ENCODE peak calls at places on chromosomes 11 and 22, in five cellular contexts. B, O, I, Z and W are unnamed samples. For H3K4me1, H3K36me3 and H3K9me3, the result is how much of the 10 kb centered on the place peaks cover.

GRCh38 chr11:63837719-63838118 is 1.2 kb upstream of the MARK2 start:
- DNase-seq in B (no peak), I (no peak), O (no peak), Z (peak), W (peak)

GRCh38 chr11:129785383-129786111 is 30.1 kb upstream of the TMEM45B start:
- DNase-seq in I (peak), B (no peak), O (peak), Z (no peak), W (no peak)

GRCh38 chr11:75667268-75667830 is 1.5 kb downstream of the MAP6 start:
- DNase-seq in B (no peak), Z (no peak), I (no peak), O (no peak), W (no peak)

GRCh38 chr11:58742140-58742539 is 10.4 kb upstream of the GLYAT start:
- DNase-seq in B (no peak), O (no peak), Z (no peak), I (no peak), W (no peak)

GRCh38 chr22:22403771-22404170 is 104.8 kb downstream of the ZNF280B start:
- DNase-seq in B (no peak), Z (no peak), I (no peak), O (no peak), W (no peak)

GRCh38 chr11:117071344-117071787 is 26.9 kb downstream of the SIK3 start:
- DNase-seq in I (no peak), O (peak), B (no peak), Z (no peak), W (peak)

GRCh38 chr11:72630104-72630852 is 43.9 kb downstream of the PDE2A start:
- DNase-seq in I (no peak), B (no peak), O (no peak), Z (no peak), W (no peak)

GRCh38 chr11:27613670-27613950 is 86.6 kb downstream of the BDNF start:
- DNase-seq in O (peak), Z (no peak), B (no peak), I (peak), W (no peak)

GRCh38 chr11:123479048-123479837 is 49.2 kb downstream of the GRAMD1B start:
- DNase-seq in Z (no peak), B (no peak), I (no peak), O (no peak), W (no peak)

GRCh38 chr11:13378316-13378715 is 84.7 kb downstream of the BTBD10 start:
- DNase-seq in I (no peak), Z (no peak), B (no peak), O (no peak), W (no peak)

GRCh38 chr11:12103411-12104225 is 6.8 kb upstream of the MICAL2 start:
- DNase-seq in I (no peak), Z (no peak), B (no peak), O (no peak), W (no peak)

GRCh38 chr11:124538019-124538418 is 5.4 kb downstream of the OR8B12 start:
- DNase-seq in I (peak), B (no peak), Z (no peak), O (peak), W (no peak)

GRCh38 chr22:30196141-30196866 is 50.3 kb downstream of the LIF start:
- DNase-seq in Z (peak), I (peak), B (peak), O (peak), W (peak)

GRCh38 chr11:75270896-75271415 is 30.4 kb downstream of the TPBGL start:
- DNase-seq in O (peak), B (peak), Z (no peak), I (peak), W (no peak)

GRCh38 chr11:71990721-71991120 is 8.0 kb upstream of the IL18BP start:
- DNase-seq in I (no peak), B (no peak), Z (no peak), O (no peak), W (no peak)

GRCh38 chr11:1782831-1783724 is 19.4 kb upstream of the CTSD start:
- DNase-seq in B (no peak), O (peak), I (peak), Z (no peak), W (no peak)

GRCh38 chr11:41522899-41523672 is 63.6 kb upstream of the LRRC4C start:
- DNase-seq in O (no peak), B (no peak), Z (no peak), I (no peak), W (no peak)

GRCh38 chr11:114044042-114044871 is 15.3 kb upstream of the ZBTB16 start:
- DNase-seq in O (peak), B (no peak), I (no peak), Z (no peak), W (peak)

GRCh38 chr11:45900916-45901617 is 6.0 kb downstream of the FREY1 start:
- DNase-seq in I (no peak), Z (peak), B (no peak), O (no peak), W (no peak)

GRCh38 chr22:48659393-48659792 is 1168.3 kb downstream of the BRD1 start:
- DNase-seq in O (no peak), B (no peak), I (no peak), Z (no peak), W (no peak)

GRCh38 chr11:57514538-57515331 is 767 bp downstream of the SLC43A1 start:
- DNase-seq in I (peak), B (no peak), Z (peak), O (peak), W (peak)

GRCh38 chr11:26025680-26026079 is 306.2 kb upstream of the ANO3 start:
- DNase-seq in B (no peak), I (peak), Z (no peak), O (peak), W (no peak)

GRCh38 chr11:134032501-134033091 is 36.3 kb upstream of the JAM3 start:
- DNase-seq in Z (no peak), O (no peak), B (no peak), I (no peak), W (peak)

GRCh38 chr11:67468056-67468455 is 995 bp downstream of the TMEM134 start:
- DNase-seq in Z (no peak), B (no peak), O (no peak), I (no peak), W (peak)

DNA sequence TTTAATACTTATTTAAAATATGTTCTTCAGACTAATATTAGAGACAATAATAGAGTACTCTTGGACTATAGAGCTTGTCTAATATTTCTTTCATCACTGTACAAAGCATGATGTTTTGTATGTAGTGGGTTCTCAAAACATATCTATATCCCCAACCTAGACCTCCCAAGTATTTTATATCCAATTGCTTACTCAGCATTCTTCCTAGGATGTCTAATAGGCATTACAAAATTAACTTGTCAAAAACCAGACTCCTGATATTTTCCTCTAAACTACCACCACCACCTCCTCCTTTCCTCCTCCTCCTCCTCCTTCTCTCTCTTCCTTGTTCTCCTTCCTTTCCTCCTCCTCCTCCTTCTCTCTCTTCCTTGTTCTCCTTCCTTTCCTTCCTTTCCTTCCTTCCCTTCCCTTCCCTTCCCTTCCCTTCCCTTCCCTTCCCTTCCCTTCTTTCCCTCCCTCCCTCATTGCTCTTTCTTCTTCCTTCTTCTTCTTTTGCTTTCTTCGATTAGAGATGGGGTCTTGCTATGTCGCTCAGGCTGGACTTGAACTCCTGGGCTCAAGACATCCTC is 21.3 kb downstream of the BCO2 start:
- DNase-seq in Z (no peak), I (no peak), B (no peak), O (no peak), W (no peak)
- H3K4me1 ChIP-seq in Z (under half), I (under half), B (under half), O (under half), W (under half)

GRCh38 chr11:762421-763072 is 14.7 kb downstream of the GATD1 start:
- DNase-seq in I (peak), Z (peak), O (peak), B (peak), W (peak)
- H3K36me3 ChIP-seq in I (half or more), Z (under half), O (under half), B (under half), W (under half)

GRCh38 chr22:47388331-47388730 is 625.9 kb downstream of the TBC1D22A start:
- DNase-seq in I (no peak), B (no peak), O (no peak), Z (no peak), W (no peak)

GRCh38 chr22:47388778-47389177 is 626.3 kb downstream of the TBC1D22A start:
- DNase-seq in B (no peak), Z (peak), O (no peak), I (no peak), W (no peak)

GRCh38 chr22:47389201-47389600 is 626.8 kb downstream of the TBC1D22A start:
- DNase-seq in Z (no peak), B (no peak), O (no peak), I (no peak), W (no peak)

GRCh38 chr22:47384977-47385376 is 622.5 kb downstream of the TBC1D22A start:
- DNase-seq in Z (peak), B (no peak), O (no peak), I (no peak), W (no peak)

DNA sequence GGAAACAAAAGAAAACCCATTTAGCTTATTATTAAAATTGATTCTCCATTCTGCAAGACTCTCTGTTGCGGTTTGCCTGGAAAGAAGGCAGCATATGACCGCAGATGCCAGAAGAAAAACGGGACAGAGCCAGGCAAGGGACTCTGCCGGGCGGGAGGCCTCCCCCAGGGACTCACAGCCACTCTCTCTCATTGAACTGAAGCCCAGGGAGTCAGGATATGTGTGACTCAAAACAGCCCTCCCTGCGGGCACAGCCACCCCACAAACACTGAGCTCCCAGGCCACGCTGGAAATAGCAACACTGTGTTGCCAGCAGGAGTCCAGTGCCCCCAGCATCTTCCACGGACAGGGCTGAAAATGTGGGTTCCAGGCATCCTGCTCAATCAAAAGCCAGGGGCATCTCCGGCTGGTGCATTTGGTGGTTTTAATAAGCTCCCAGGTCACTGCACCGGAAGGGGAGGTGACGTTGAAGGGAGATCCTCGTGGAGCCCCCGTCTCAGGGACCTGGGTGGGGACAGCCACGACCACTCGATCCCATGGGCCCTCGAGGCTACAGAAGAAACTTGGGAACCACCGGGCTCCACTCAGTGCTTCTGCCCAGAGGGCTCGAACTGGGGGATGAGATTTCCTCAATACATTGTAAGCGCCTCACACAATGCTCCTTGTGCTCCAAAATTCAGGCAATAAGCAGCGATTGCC is 624.5 kb downstream of the TBC1D22A start:
- DNase-seq in I (no peak), O (no peak), Z (peak), B (no peak), W (no peak)
- H3K9me3 ChIP-seq in I (under half), O (under half), Z (under half), B (under half), W (under half)

DNA sequence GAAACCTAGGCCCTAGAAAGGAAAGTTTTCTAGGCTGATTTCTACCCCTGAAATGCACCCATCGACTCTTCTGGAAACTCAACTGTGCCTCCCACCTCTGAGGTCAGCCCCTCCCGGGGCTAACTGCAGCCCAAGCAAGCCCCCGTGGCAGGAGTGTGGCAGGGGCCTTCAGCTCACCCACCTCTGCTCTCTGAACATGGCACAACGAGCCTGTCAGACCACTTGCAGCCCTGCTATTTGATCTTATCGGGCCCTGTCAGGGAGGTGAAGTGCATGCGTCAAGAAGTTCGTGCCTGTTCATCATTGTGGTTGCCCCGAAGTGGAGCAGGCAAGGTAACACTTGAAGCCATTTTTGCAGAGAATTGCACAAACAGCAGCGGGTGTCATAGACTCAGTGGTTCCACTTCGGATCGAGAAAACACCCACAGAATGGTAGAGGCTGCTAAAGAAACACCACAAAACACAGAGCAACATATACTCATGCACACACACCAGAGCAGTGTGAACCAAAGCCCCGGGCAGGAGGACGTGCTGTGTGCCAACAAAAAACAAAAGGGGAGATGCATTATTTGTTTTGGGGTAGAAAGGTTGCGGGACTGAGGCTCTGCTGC is 262.7 kb downstream of the ETS1 start:
- DNase-seq in O (no peak), B (no peak), Z (no peak), I (no peak), W (peak)
- H3K4me1 ChIP-seq in O (under half), B (under half), Z (under half), I (under half), W (under half)

DNA sequence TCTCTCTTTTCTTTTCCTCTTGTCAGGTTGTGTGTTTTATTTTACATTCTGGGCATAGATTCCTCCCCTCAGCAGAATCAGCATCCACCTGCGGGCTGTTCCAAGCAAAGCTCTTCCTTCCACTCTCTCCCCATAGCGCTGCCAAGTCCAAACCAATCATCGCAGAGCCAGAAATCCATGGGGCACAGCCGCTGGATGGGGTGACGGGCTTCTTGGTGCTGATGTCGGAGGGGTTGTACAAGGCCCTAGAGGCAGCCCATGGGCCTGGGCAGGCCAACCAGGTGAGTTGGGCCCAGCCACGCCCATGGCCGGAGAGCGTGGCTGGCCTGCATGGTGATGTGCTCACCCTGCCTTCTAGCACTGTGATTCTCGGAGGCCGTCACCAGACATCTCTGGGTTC is 22.1 kb downstream of the TAB1 start:
- DNase-seq in B (no peak), Z (peak), I (no peak), O (no peak), W (peak)
- H3K36me3 ChIP-seq in B (under half), Z (under half), I (half or more), O (under half), W (under half)

GRCh38 chr22:47201186-47201995 is 438.9 kb downstream of the TBC1D22A start:
- DNase-seq in B (no peak), O (no peak), Z (peak), I (no peak), W (no peak)
- H3K9me3 ChIP-seq in B (under half), O (under half), Z (under half), I (under half), W (under half)